ENCODE peak calls at places on chromosomes 12 and 14, in six cellular contexts. R is fibroblast of mammary gland, X is breast epithelium, T is neural crest cell, Y is cardiac muscle cell, A is Panc1. F is an unnamed sample.
A peak's percentile ranks its signal among the peaks of the same experiment; 100 is the strongest.

GRCh38 chr12:68271346-68271745 is 17.9 kb upstream of the IL22 start:
- DNase-seq in X (no peak), T (no peak), A (no peak), Y (no peak), R (peak; percentile 82), F (no peak)

GRCh38 chr12:106906715-106907114 is 49.0 kb upstream of the TMEM263 start:
- DNase-seq in A (no peak), R (no peak), T (no peak), X (no peak), Y (no peak), F (no peak)

GRCh38 chr14:95623195-95623594 is 63.0 kb upstream of the TCL1B start:
- DNase-seq in Y (peak; percentile 5), X (no peak), A (no peak), T (no peak), R (no peak), F (no peak)

GRCh38 chr12:129332286-129332685 is 479.0 kb downstream of the GLT1D1 start:
- DNase-seq in X (no peak), A (no peak), T (no peak), Y (no peak), R (no peak), F (no peak)

GRCh38 chr12:32698285-32698684 is 19.2 kb downstream of the DNM1L start:
- DNase-seq in R (no peak), Y (no peak), T (no peak), X (no peak), A (no peak), F (no peak)

GRCh38 chr12:66236969-66237368 is 48.0 kb downstream of the IRAK3 start:
- DNase-seq in T (no peak), X (no peak), Y (no peak), A (no peak), R (no peak), F (no peak)

GRCh38 chr12:5012337-5012736 is 31.3 kb upstream of the KCNA5 start:
- DNase-seq in A (no peak), X (no peak), R (no peak), Y (no peak), T (no peak), F (no peak)

GRCh38 chr12:121388421-121388981 is 11.4 kb upstream of the RNF34 start:
- DNase-seq in T (no peak), R (peak; percentile 58), Y (no peak), A (no peak), X (no peak), F (no peak)

GRCh38 chr12:22339691-22340090 is 5.2 kb upstream of the ST8SIA1 start:
- DNase-seq in Y (no peak), R (no peak), X (no peak), A (no peak), T (no peak), F (no peak)

GRCh38 chr12:124392991-124393790 is 98.3 kb downstream of the RFLNA start:
- DNase-seq in Y (no peak), X (peak; percentile 84), R (peak; percentile 85), A (no peak), T (no peak), F (no peak)

GRCh38 chr12:120238839-120239445 is 26.6 kb downstream of the PXN start:
- DNase-seq in Y (no peak), R (no peak), T (no peak), A (no peak), X (no peak), F (no peak)

GRCh38 chr12:26833692-26834168 is 736 bp upstream of the ITPR2 start:
- DNase-seq in X (peak; percentile 56), T (peak; percentile 13), R (peak; percentile 31), Y (peak; percentile 44), A (no peak), F (no peak)

GRCh38 chr14:77593501-77593911 is 22.9 kb downstream of the SPTLC2 start:
- DNase-seq in T (no peak), Y (no peak), A (no peak), R (no peak), X (no peak), F (no peak)

GRCh38 chr14:78178071-78178470 is 7.9 kb downstream of the NRXN3 start:
- DNase-seq in T (no peak), A (no peak), R (no peak), Y (no peak), X (no peak), F (no peak)

GRCh38 chr12:71626768-71627167 is 36.9 kb downstream of the ZFC3H1 start:
- DNase-seq in R (peak; percentile 38), T (no peak), Y (no peak), A (no peak), X (no peak), F (no peak)

GRCh38 chr14:100213956-100214767 is 24.8 kb upstream of the YY1 start:
- DNase-seq in A (no peak), T (peak; percentile 77), R (peak; percentile 38), Y (peak; percentile 96), X (peak; percentile 94), F (no peak)

GRCh38 chr14:31950760-31951637 is 126.1 kb upstream of the ARHGAP5 start:
- DNase-seq in Y (peak; percentile 35), X (no peak), R (peak; percentile 62), T (peak; percentile 20), A (no peak), F (no peak)

GRCh38 chr12:124155711-124156110 is 139.2 kb upstream of the RFLNA start:
- DNase-seq in X (no peak), R (no peak), Y (no peak), T (no peak), A (no peak), F (no peak)

GRCh38 chr12:43887397-43887796 is 51.5 kb downstream of the TMEM117 start:
- DNase-seq in X (no peak), A (no peak), R (no peak), Y (no peak), T (no peak), F (no peak)

GRCh38 chr12:107990325-107990724 is 138.8 kb upstream of the WSCD2 start:
- DNase-seq in R (peak; percentile 22), X (no peak), Y (peak; percentile 62), A (no peak), T (peak; percentile 20), F (no peak)
- TF ChIP-seq CTCF in R (peak; percentile 21), X (peak; percentile 25), Y (peak; percentile 27), A (peak; percentile 66), T (peak; percentile 70), F (peak; percentile 69)

GRCh38 chr14:55241673-55242072 is 29.5 kb upstream of the FBXO34 start:
- DNase-seq in T (no peak), R (no peak), X (no peak), Y (no peak), A (no peak), F (no peak)
- TF ChIP-seq CTCF in T (no peak), R (no peak), X (no peak), Y (no peak), A (no peak), F (no peak)

GRCh38 chr12:103470664-103471063 is 25.1 kb downstream of the C12orf42 start:
- DNase-seq in R (peak; percentile 0), T (no peak), Y (no peak), X (no peak), A (no peak), F (no peak)

GRCh38 chr12:103475073-103475472 is 20.7 kb downstream of the C12orf42 start:
- DNase-seq in A (no peak), X (no peak), Y (no peak), R (no peak), T (peak; percentile 3), F (no peak)

GRCh38 chr12:103468837-103469236 is 26.9 kb downstream of the C12orf42 start:
- DNase-seq in T (no peak), A (no peak), X (no peak), Y (no peak), R (no peak), F (no peak)

DNA sequence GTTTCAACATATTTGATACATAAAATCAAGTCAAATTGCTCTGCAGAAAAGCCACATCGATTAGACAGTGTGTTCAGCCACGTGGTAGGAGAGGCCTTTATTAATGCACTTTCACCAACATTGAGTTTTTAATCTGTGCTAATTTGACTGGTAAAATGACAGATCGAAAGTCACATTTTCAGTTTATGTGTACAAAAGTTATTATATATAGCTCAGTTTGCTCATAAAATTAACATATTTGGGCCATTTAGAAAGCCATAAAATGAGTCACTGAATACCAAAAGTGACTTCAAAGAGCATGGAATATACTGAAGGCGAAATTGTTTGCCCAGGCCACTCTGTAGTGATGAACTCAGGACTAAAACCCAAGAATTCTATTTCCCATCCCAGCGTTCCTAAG is 26.1 kb downstream of the C12orf42 start:
- DNase-seq in R (no peak), A (no peak), T (no peak), Y (no peak), X (no peak), F (no peak)
- TF ChIP-seq CTCF in R (no peak), A (no peak), T (no peak), Y (no peak), X (no peak), F (no peak)

GRCh38 chr12:105385141-105385540 is 54.6 kb downstream of the C12orf75 start:
- DNase-seq in R (peak; percentile 48), A (no peak), T (no peak), X (no peak), Y (no peak), F (no peak)

GRCh38 chr12:105378821-105379400 is 48.4 kb downstream of the C12orf75 start:
- DNase-seq in A (no peak), R (peak; percentile 17), T (peak; percentile 9), X (no peak), Y (peak; percentile 30), F (no peak)

GRCh38 chr12:105386431-105386830 is 55.9 kb downstream of the C12orf75 start:
- DNase-seq in R (no peak), Y (no peak), X (no peak), A (no peak), T (no peak), F (no peak)

GRCh38 chr12:105384220-105384619 is 53.7 kb downstream of the C12orf75 start:
- DNase-seq in T (no peak), R (no peak), Y (no peak), A (no peak), X (no peak), F (no peak)

GRCh38 chr12:105382771-105383632 is 52.5 kb downstream of the C12orf75 start:
- DNase-seq in T (peak; percentile 14), A (peak; percentile 32), Y (peak; percentile 72), R (peak; percentile 78), X (no peak), F (no peak)
- TF ChIP-seq CTCF in T (peak; percentile 90), A (peak; percentile 81), Y (peak; percentile 74), R (peak; percentile 82), X (peak; percentile 91), F (peak; percentile 95)

GRCh38 chr12:114696443-114697245 is 12.7 kb upstream of the TBX3 start:
- DNase-seq in T (no peak), R (no peak), X (no peak), Y (no peak), A (no peak), F (no peak)
- TF ChIP-seq CTCF in T (no peak), R (no peak), X (no peak), Y (no peak), A (no peak), F (no peak)